ENCODE peak calls at places on chromosomes 2 and 18, in seven cellular contexts. G, P, Z, F, D, C and O are unnamed samples. For H3K36me3, the result is how much of the 10 kb centered on the place peaks cover.

GRCh38 chr2:176471949-176472348 is 202.7 kb downstream of the MTX2 start:
- DNase-seq in D (no peak), F (no peak), C (no peak), Z (no peak), G (no peak), P (no peak), O (no peak)

GRCh38 chr2:69770193-69770702 is 28.3 kb downstream of the ANXA4 start:
- DNase-seq in Z (peak), P (peak), D (peak), F (peak), C (peak), G (no peak), O (peak)

GRCh38 chr2:119704670-119705120 is 25.7 kb downstream of the TMEM177 start:
- DNase-seq in G (no peak), F (no peak), Z (no peak), C (no peak), D (no peak), P (no peak), O (no peak)

GRCh38 chr2:238025741-238026360 is 35.0 kb upstream of the SCLY start:
- DNase-seq in P (no peak), D (no peak), F (no peak), C (no peak), G (no peak), Z (no peak), O (no peak)

GRCh38 chr2:7427293-7428060 is 510.3 kb downstream of the RNF144A start:
- DNase-seq in F (peak), Z (peak), P (peak), C (no peak), G (no peak), D (no peak), O (no peak)

GRCh38 chr2:27212626-27213471 is 781 bp upstream of the SLC5A6 start:
- DNase-seq in P (peak), G (no peak), D (peak), Z (peak), C (no peak), F (peak), O (peak)

GRCh38 chr2:23636412-23636811 is 251.4 kb downstream of the KLHL29 start:
- DNase-seq in Z (no peak), F (no peak), C (no peak), P (peak), G (no peak), D (peak), O (no peak)

GRCh38 chr2:158990397-158991209 is 22.2 kb downstream of the TANC1 start:
- DNase-seq in G (no peak), C (no peak), F (no peak), P (peak), D (peak), Z (peak), O (no peak)

GRCh38 chr18:79644006-79644665 is 35.5 kb upstream of the CTDP1 start:
- DNase-seq in F (peak), Z (peak), G (peak), P (peak), D (peak), C (no peak), O (no peak)

GRCh38 chr2:238811293-238811692 is 36.6 kb upstream of the TWIST2 start:
- DNase-seq in D (no peak), F (no peak), G (no peak), C (no peak), P (peak), Z (no peak), O (no peak)

GRCh38 chr2:102073168-102073724 is 69.3 kb upstream of the IL1R1 start:
- DNase-seq in C (no peak), Z (no peak), D (no peak), G (no peak), P (no peak), F (no peak), O (no peak)

GRCh38 chr2:134736167-134736885 is 17.5 kb upstream of the TMEM163 start:
- DNase-seq in C (no peak), Z (peak), G (no peak), D (no peak), P (peak), F (peak), O (no peak)

GRCh38 chr2:134379293-134379692 is 125.4 kb downstream of the MGAT5 start:
- DNase-seq in G (no peak), D (no peak), F (no peak), C (no peak), Z (no peak), P (peak), O (no peak)

GRCh38 chr2:165877565-165878550 is 75.7 kb downstream of the TTC21B start:
- DNase-seq in C (no peak), Z (peak), G (no peak), P (peak), D (no peak), F (no peak), O (no peak)

GRCh38 chr2:99101697-99102096 is 39.8 kb upstream of the C2orf15 start:
- DNase-seq in F (no peak), Z (no peak), C (no peak), G (no peak), P (peak), D (no peak), O (no peak)

GRCh38 chr18:75582940-75583339 is 155.4 kb upstream of the SMIM21 start:
- DNase-seq in D (no peak), C (no peak), Z (no peak), F (no peak), G (no peak), P (no peak), O (no peak)

GRCh38 chr2:56540467-56540866 is 356.7 kb downstream of the CCDC85A start:
- DNase-seq in P (no peak), Z (no peak), D (no peak), C (no peak), F (no peak), G (no peak), O (no peak)

GRCh38 chr2:173415663-173416469 is 61.2 kb downstream of the CDCA7 start:
- DNase-seq in G (no peak), P (no peak), C (no peak), Z (no peak), D (no peak), F (no peak), O (no peak)

GRCh38 chr18:80159713-80160636 is 50.9 kb downstream of the ADNP2 start:
- DNase-seq in F (no peak), P (peak), D (no peak), Z (no peak), G (no peak), C (no peak), O (no peak)

GRCh38 chr2:62364786-62365185 is 141.2 kb downstream of the TMEM17 start:
- DNase-seq in D (no peak), P (no peak), Z (no peak), C (no peak), G (no peak), F (no peak), O (no peak)

GRCh38 chr18:500556-501405 is at the start of gene COLEC12:
- DNase-seq in G (peak), D (peak), F (peak), P (peak), Z (no peak), C (no peak), O (no peak)

GRCh38 chr2:3656762-3657691 is 973 bp upstream of the ALLC start:
- DNase-seq in Z (no peak), C (no peak), G (no peak), F (no peak), P (no peak), D (no peak), O (no peak)

GRCh38 chr18:63002305-63002704 is 287.0 kb downstream of the PHLPP1 start:
- DNase-seq in D (no peak), Z (no peak), P (no peak), G (no peak), C (no peak), F (no peak), O (no peak)

GRCh38 chr18:54163458-54163857 is 61.0 kb downstream of the MBD2 start:
- DNase-seq in G (no peak), C (no peak), P (peak), F (no peak), Z (peak), D (no peak), O (no peak)

GRCh38 chr2:26011990-26012856 is 21.7 kb upstream of the RAB10 start:
- DNase-seq in P (peak), D (no peak), F (peak), Z (peak), C (peak), G (peak), O (no peak)

GRCh38 chr2:109497447-109497846 is 116.3 kb downstream of the SEPTIN10 start:
- DNase-seq in D (peak), Z (no peak), C (peak), F (no peak), P (peak), G (no peak), O (no peak)

GRCh38 chr2:105737980-105738657 is 6.6 kb upstream of the NCK2 start:
- DNase-seq in F (no peak), D (no peak), G (no peak), Z (peak), P (peak), C (no peak), O (no peak)

GRCh38 chr18:26460449-26461091 is 87.8 kb downstream of the KCTD1 start:
- DNase-seq in C (no peak), P (no peak), Z (peak), F (no peak), D (no peak), G (no peak), O (no peak)

GRCh38 chr2:11080253-11081115 is 74.8 kb upstream of the SLC66A3 start:
- DNase-seq in G (no peak), F (no peak), Z (no peak), P (no peak), D (no peak), C (no peak), O (no peak)

GRCh38 chr2:29097569-29097968 is 17.6 kb upstream of the CLIP4 start:
- DNase-seq in G (no peak), C (no peak), Z (no peak), P (no peak), F (no peak), D (no peak), O (no peak)

GRCh38 chr2:100935372-100935752 is 66.7 kb upstream of the RPL31 start:
- DNase-seq in F (no peak), D (peak), G (no peak), Z (peak), C (no peak), P (peak), O (no peak)

GRCh38 chr2:11407413-11407812 is 58.5 kb downstream of the E2F6 start:
- DNase-seq in Z (no peak), D (no peak), C (no peak), P (no peak), G (no peak), F (no peak), O (no peak)

GRCh38 chr2:25378731-25379490 is 37.2 kb upstream of the DNMT3A start:
- DNase-seq in Z (peak), F (peak), P (peak), C (no peak), D (no peak), G (peak), O (no peak)

GRCh38 chr18:49584431-49584830 is 22.6 kb downstream of the LIPG start:
- DNase-seq in D (peak), C (no peak), P (peak), G (no peak), Z (no peak), F (no peak), O (no peak)

GRCh38 chr18:45374878-45375630 is 240.2 kb upstream of the SLC14A2 start:
- DNase-seq in F (no peak), P (no peak), D (peak), G (no peak), C (no peak), Z (peak), O (no peak)

GRCh38 chr2:173048901-173049661 is 26.6 kb upstream of the MAP3K20 start:
- DNase-seq in Z (peak), C (peak), P (peak), D (peak), F (peak), G (no peak), O (peak)

GRCh38 chr2:1835581-1836201 is 91.4 kb upstream of the PXDN start:
- DNase-seq in G (no peak), Z (no peak), P (peak), F (no peak), D (no peak), C (no peak), O (no peak)

GRCh38 chr2:219681301-219682290 is 54.2 kb downstream of the SLC4A3 start:
- DNase-seq in G (no peak), Z (peak), P (peak), D (no peak), F (no peak), C (no peak), O (no peak)

DNA sequence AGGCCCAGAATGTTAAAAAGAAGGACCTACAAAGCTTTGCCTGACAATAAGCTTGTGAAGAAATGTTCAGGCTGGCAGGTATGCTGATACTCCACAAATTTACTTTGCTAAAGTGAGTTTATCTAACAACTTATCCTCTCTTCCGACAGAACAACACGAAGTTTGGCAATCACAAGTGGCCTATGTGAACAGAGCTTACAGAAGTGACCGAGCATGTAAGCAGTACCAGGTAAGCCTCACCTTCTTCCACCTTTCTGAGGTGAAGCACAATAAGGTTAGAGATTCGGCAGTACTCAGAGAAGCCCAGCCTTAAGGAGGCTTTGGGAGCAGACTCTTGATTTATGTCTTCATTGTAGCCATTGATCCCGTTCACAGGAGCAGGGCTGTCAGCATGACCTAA is 9.0 kb upstream of the LCT start:
- DNase-seq in G (no peak), D (no peak), C (no peak), Z (no peak), P (no peak), F (no peak), O (no peak)
- H3K36me3 ChIP-seq in G (under half), D (half or more), C (under half), Z (under half), P (under half), F (under half), O (half or more)

GRCh38 chr2:131076707-131077106 is 16.6 kb downstream of the FAM168B start:
- DNase-seq in Z (no peak), P (no peak), G (no peak), F (peak), C (no peak), D (no peak), O (no peak)

GRCh38 chr2:131081190-131081589 is 12.1 kb downstream of the FAM168B start:
- DNase-seq in D (no peak), F (no peak), P (no peak), G (no peak), Z (no peak), C (no peak), O (no peak)

GRCh38 chr2:131077182-131077846 is 15.9 kb downstream of the FAM168B start:
- DNase-seq in D (no peak), C (peak), P (no peak), Z (no peak), G (no peak), F (no peak), O (no peak)

GRCh38 chr2:131077966-131078365 is 15.3 kb downstream of the FAM168B start:
- DNase-seq in P (no peak), G (no peak), C (no peak), D (no peak), F (no peak), Z (no peak), O (no peak)
- H3K36me3 ChIP-seq in P (under half), G (half or more), C (under half), D (half or more), F (under half), Z (under half), O (half or more)

GRCh38 chr18:3919396-3920061 is 469.6 kb downstream of the TGIF1 start:
- DNase-seq in D (no peak), G (no peak), C (no peak), F (no peak), P (no peak), Z (peak), O (no peak)
- H3K36me3 ChIP-seq in D (under half), G (under half), C (under half), F (under half), P (under half), Z (under half), O (under half)

GRCh38 chr2:96276787-96277499 is 10.9 kb downstream of the CIAO1 start:
- DNase-seq in G (no peak), Z (no peak), F (no peak), D (no peak), C (no peak), P (no peak), O (no peak)
- H3K36me3 ChIP-seq in G (half or more), Z (under half), F (under half), D (half or more), C (under half), P (under half), O (under half)